ENCODE peak calls at places on chromosome 3, in six cellular contexts. L is natural killer cell, D is tibial nerve, X is spleen, S is GM13976, N is HFF-Myc. F is an unnamed sample.

GRCh38 chr3:40042752-40043443 is 233.5 kb downstream of the MYRIP start:
- DNase-seq in L (no peak), D (no peak), X (no peak), S (no peak), N (no peak), F (no peak)

GRCh38 chr3:56484525-56485024 is 16.3 kb upstream of the ERC2 start:
- DNase-seq in L (no peak), D (no peak), X (no peak), S (no peak), N (no peak), F (no peak)

GRCh38 chr3:40317061-40317676 is 7.7 kb downstream of the EIF1B start:
- DNase-seq in L (no peak), D (no peak), X (no peak), S (peak; percentile 47), N (no peak), F (no peak)

GRCh38 chr3:114406286-114406685 is 112.5 kb downstream of the TIGIT start:
- DNase-seq in L (no peak), D (no peak), X (no peak), S (no peak), N (no peak), F (no peak)

GRCh38 chr3:193825617-193826016 is 232.6 kb downstream of the OPA1 start:
- DNase-seq in L (no peak), D (no peak), X (peak; percentile 67), S (no peak), N (no peak), F (no peak)

GRCh38 chr3:50671331-50671730 is 3.4 kb upstream of the DOCK3 start:
- DNase-seq in L (no peak), D (no peak), X (no peak), S (no peak), N (peak; percentile 56), F (no peak)

GRCh38 chr3:177179281-177180067 is 17.8 kb downstream of the TBL1XR1 start:
- DNase-seq in L (no peak), D (no peak), X (no peak), S (no peak), N (no peak), F (no peak)

GRCh38 chr3:43960448-43960840 is 269.7 kb downstream of the ABHD5 start:
- DNase-seq in L (no peak), D (no peak), X (no peak), S (no peak), N (no peak), F (no peak)

GRCh38 chr3:53842436-53843194 is 3.6 kb downstream of the CHDH start:
- DNase-seq in L (no peak), D (peak; percentile 58), X (no peak), S (no peak), N (no peak), F (no peak)

GRCh38 chr3:169660709-169661566 is 2.6 kb downstream of the MECOM start:
- DNase-seq in L (no peak), D (no peak), X (no peak), S (no peak), N (no peak), F (no peak)

GRCh38 chr3:70612920-70613319 is 300.5 kb upstream of the MDFIC2 start:
- DNase-seq in L (no peak), D (no peak), X (no peak), S (no peak), N (no peak), F (no peak)

GRCh38 chr3:50442940-50443579 is 60.4 kb downstream of the CACNA2D2 start:
- DNase-seq in L (no peak), D (no peak), X (no peak), S (no peak), N (no peak), F (no peak)

GRCh38 chr3:23114479-23114878 is 88.6 kb upstream of the UBE2E2 start:
- DNase-seq in L (no peak), D (no peak), X (no peak), S (no peak), N (no peak), F (no peak)

GRCh38 chr3:64022451-64023186 is 675 bp downstream of the PSMD6 start:
- DNase-seq in L (no peak), D (no peak), X (peak; percentile 76), S (no peak), N (no peak), F (no peak)

GRCh38 chr3:10996345-10997050 is 4.0 kb downstream of the SLC6A1 start:
- DNase-seq in L (no peak), D (no peak), X (no peak), S (no peak), N (no peak), F (no peak)

GRCh38 chr3:168223085-168223484 is 127.4 kb upstream of the GOLIM4 start:
- DNase-seq in L (no peak), D (no peak), X (no peak), S (no peak), N (no peak), F (no peak)

GRCh38 chr3:71131893-71132314 is 451.6 kb downstream of the FOXP1 start:
- DNase-seq in L (no peak), D (no peak), X (no peak), S (no peak), N (no peak), F (no peak)

GRCh38 chr3:169804681-169805080 is 8.0 kb upstream of the LRRIQ4 start:
- DNase-seq in L (no peak), D (no peak), X (no peak), S (no peak), N (no peak), F (no peak)

GRCh38 chr3:14783480-14784086 is 35.2 kb upstream of the FGD5 start:
- DNase-seq in L (no peak), D (no peak), X (no peak), S (no peak), N (no peak), F (no peak)

GRCh38 chr3:12588674-12589054 is 31.8 kb downstream of the MKRN2 start:
- DNase-seq in L (no peak), D (no peak), X (no peak), S (no peak), N (no peak), F (no peak)

GRCh38 chr3:37766797-37767776 is 94.6 kb upstream of the CTDSPL start:
- DNase-seq in L (no peak), D (no peak), X (no peak), S (no peak), N (no peak), F (no peak)

GRCh38 chr3:114626751-114627150 is 332.9 kb downstream of the TIGIT start:
- DNase-seq in L (no peak), D (no peak), X (no peak), S (no peak), N (no peak), F (no peak)

GRCh38 chr3:99620077-99620476 is 18.3 kb upstream of the COL8A1 start:
- DNase-seq in L (no peak), D (no peak), X (no peak), S (no peak), N (no peak), F (no peak)
- TF ChIP-seq CTCF in L (no peak), D (no peak), X (no peak), S (no peak), N (no peak), F (no peak)

DNA sequence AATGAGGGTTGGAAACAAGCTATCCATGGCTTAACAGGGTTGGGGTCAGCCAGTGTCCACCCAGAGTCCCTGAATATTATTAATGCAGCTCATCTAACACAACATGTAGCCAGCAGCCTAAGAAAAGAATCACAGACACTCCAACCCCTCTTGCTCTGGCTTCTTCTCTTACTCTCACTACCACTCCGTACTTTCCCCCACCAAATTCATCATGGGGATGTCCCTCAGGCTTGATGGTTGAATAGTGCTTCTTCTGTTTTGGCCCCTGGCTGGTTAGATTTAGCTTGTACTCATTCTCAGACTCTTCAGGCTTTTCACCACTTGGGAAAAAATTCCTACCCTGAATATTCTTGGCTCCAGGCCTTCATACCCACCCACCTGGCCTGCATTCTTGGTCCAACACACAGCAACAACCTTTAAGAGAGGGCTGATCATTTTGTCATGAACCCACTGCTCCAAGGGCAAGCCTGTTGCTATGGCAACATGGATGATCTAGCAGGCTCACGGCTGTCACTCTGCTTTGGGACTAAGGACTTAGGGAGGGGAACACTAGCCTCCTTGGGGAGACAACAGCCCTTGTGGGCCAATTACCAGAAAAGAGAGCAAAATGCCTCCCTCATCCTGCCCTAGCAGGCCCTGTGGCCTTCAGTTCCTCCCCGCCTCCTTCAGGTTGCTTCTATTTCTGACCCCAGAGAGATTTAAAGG is 9.4 kb upstream of the MED12L start:
- DNase-seq in L (no peak), D (no peak), X (no peak), S (no peak), N (no peak), F (no peak)
- TF ChIP-seq CTCF in L (no peak), D (no peak), X (no peak), S (no peak), N (no peak), F (no peak)

GRCh38 chr3:117616213-117616612 is 906.6 kb downstream of the TUSC7 start:
- DNase-seq in L (no peak), D (no peak), X (no peak), S (no peak), N (no peak), F (no peak)
- TF ChIP-seq CTCF in L (no peak), D (no peak), X (no peak), S (no peak), N (no peak), F (no peak)

GRCh38 chr3:133600682-133601081 is 27.2 kb downstream of the CDV3 start:
- DNase-seq in L (no peak), D (no peak), X (no peak), S (no peak), N (no peak), F (no peak)
- TF ChIP-seq CTCF in L (no peak), D (no peak), X (no peak), S (no peak), N (no peak), F (no peak)

DNA sequence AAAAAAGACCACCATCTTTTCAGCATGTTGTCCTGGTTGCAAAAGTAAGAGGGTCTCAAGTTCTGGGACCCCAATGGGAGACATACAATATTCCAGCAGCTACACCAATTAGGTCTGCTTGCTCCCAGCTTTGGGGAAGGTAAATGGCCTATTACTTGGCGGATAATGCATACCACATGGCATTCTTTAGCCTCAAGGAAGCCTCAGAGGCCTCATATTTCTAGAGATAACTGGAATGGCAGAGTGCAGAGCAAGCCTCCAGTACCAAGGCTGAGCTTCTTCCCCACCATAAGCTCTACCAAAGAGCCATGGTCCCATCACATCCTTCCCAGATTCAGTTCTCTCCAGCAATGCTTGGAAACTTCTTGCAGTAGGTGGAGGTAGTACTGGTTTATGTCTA is 493.8 kb downstream of the SHQ1 start:
- DNase-seq in L (no peak), D (no peak), X (no peak), S (no peak), N (no peak), F (no peak)
- TF ChIP-seq CTCF in L (no peak), D (no peak), X (no peak), S (no peak), N (no peak), F (no peak)

F was measured in CD14-positive monocyte.